ENCODE peak calls at places on chromosome 13, in ten cellular contexts. F is psoas muscle; T is fibroblast of the aortic adventitia; B is CD8-positive, alpha-beta T cell; M is retinal pigment epithelial cell; W is left lung; R is GM12865; A is transverse colon; K is BJ; Z is heart right ventricle. D is an unnamed sample.

GRCh38 chr13:38664920-38665319 is 22.0 kb upstream of the FREM2 start:
- DNase-seq in F (no peak), T (no peak), B (no peak), M (no peak), W (no peak), R (no peak), A (no peak), K (no peak), Z (no peak), D (no peak)

GRCh38 chr13:90824027-90824426 is 523.5 kb upstream of the MIR17HG start:
- DNase-seq in F (no peak), T (no peak), B (no peak), M (no peak), W (no peak), R (no peak), A (no peak), K (no peak), Z (no peak), D (no peak)

GRCh38 chr13:55307909-55308308 is 1832.8 kb upstream of the PRR20A start:
- DNase-seq in F (no peak), T (no peak), B (no peak), M (no peak), W (no peak), R (no peak), A (no peak), K (no peak), Z (no peak), D (no peak)

GRCh38 chr13:57527114-57527770 is 104.3 kb upstream of the PCDH17 start:
- DNase-seq in F (no peak), T (no peak), B (no peak), M (no peak), W (no peak), R (no peak), A (no peak), K (no peak), Z (no peak), D (no peak)

GRCh38 chr13:42047561-42048322 is 706 bp upstream of the DGKH start:
- DNase-seq in F (peak), T (peak), B (no peak), M (no peak), W (peak), R (peak), A (peak), K (no peak), Z (peak), D (no peak)

GRCh38 chr13:31038834-31039552 is 106.5 kb downstream of the TEX26 start:
- DNase-seq in F (no peak), T (no peak), B (no peak), M (no peak), W (no peak), R (peak), A (no peak), K (no peak), Z (no peak), D (no peak)

GRCh38 chr13:35995136-35995535 is 136.0 kb downstream of the DCLK1 start:
- DNase-seq in F (no peak), T (peak), B (no peak), M (no peak), W (no peak), R (no peak), A (no peak), K (no peak), Z (no peak), D (no peak)

GRCh38 chr13:41139296-41139966 is 6.8 kb upstream of the KBTBD6 start:
- DNase-seq in F (no peak), T (no peak), B (no peak), M (peak), W (no peak), R (no peak), A (no peak), K (peak), Z (no peak), D (no peak)

GRCh38 chr13:57629821-57630235 is 1.7 kb upstream of the PCDH17 start:
- DNase-seq in F (peak), T (peak), B (no peak), M (peak), W (peak), R (no peak), A (peak), K (no peak), Z (peak), D (no peak)

GRCh38 chr13:71869274-71869673 is 2.3 kb upstream of the DACH1 start:
- DNase-seq in F (no peak), T (no peak), B (no peak), M (no peak), W (no peak), R (no peak), A (no peak), K (no peak), Z (no peak), D (no peak)

GRCh38 chr13:111066544-111066943 is 48.6 kb upstream of the ARHGEF7 start:
- DNase-seq in F (no peak), T (no peak), B (no peak), M (no peak), W (peak), R (no peak), A (no peak), K (no peak), Z (no peak), D (no peak)

GRCh38 chr13:83881917-83882625 is at the start of gene SLITRK1:
- DNase-seq in F (no peak), T (peak), B (no peak), M (peak), W (peak), R (peak), A (no peak), K (peak), Z (peak), D (no peak)

GRCh38 chr13:97226788-97227627 is 4.9 kb downstream of the MBNL2 start:
- DNase-seq in F (no peak), T (no peak), B (peak), M (no peak), W (no peak), R (peak), A (peak), K (no peak), Z (no peak), D (no peak)

GRCh38 chr13:38970380-38971051 is 20.1 kb downstream of the STOML3 start:
- DNase-seq in F (no peak), T (no peak), B (no peak), M (no peak), W (no peak), R (no peak), A (no peak), K (no peak), Z (no peak), D (no peak)

GRCh38 chr13:32977321-32977720 is 38.9 kb upstream of the KL start:
- DNase-seq in F (no peak), T (no peak), B (no peak), M (no peak), W (no peak), R (no peak), A (no peak), K (no peak), Z (no peak), D (no peak)

GRCh38 chr13:101346942-101347728 is 69.2 kb downstream of the NALCN start:
- DNase-seq in F (no peak), T (peak), B (no peak), M (no peak), W (no peak), R (no peak), A (no peak), K (no peak), Z (no peak), D (peak)

GRCh38 chr13:100543872-100544602 is 44.6 kb downstream of the GGACT start:
- DNase-seq in F (no peak), T (no peak), B (no peak), M (no peak), W (no peak), R (no peak), A (no peak), K (no peak), Z (peak), D (no peak)

GRCh38 chr13:105327727-105328126 is 1207.7 kb downstream of the EFNB2 start:
- DNase-seq in F (no peak), T (no peak), B (no peak), M (no peak), W (no peak), R (no peak), A (no peak), K (no peak), Z (no peak), D (no peak)

GRCh38 chr13:42041017-42041683 is 7.3 kb upstream of the DGKH start:
- DNase-seq in F (peak), T (peak), B (no peak), M (no peak), W (peak), R (peak), A (peak), K (no peak), Z (peak), D (no peak)

GRCh38 chr13:65594255-65594654 is 1635.9 kb downstream of the PCDH9 start:
- DNase-seq in F (no peak), T (peak), B (no peak), M (no peak), W (no peak), R (no peak), A (no peak), K (no peak), Z (no peak), D (peak)

GRCh38 chr13:95553614-95554385 is 1.3 kb downstream of the CLDN10 start:
- DNase-seq in F (no peak), T (no peak), B (no peak), M (no peak), W (peak), R (no peak), A (no peak), K (no peak), Z (no peak), D (no peak)

GRCh38 chr13:97977982-97978381 is 24.5 kb downstream of the IPO5 start:
- DNase-seq in F (no peak), T (peak), B (no peak), M (no peak), W (no peak), R (no peak), A (no peak), K (no peak), Z (no peak), D (no peak)

GRCh38 chr13:42218576-42218975 is 53.4 kb upstream of the AKAP11 start:
- DNase-seq in F (no peak), T (peak), B (no peak), M (no peak), W (no peak), R (no peak), A (no peak), K (no peak), Z (no peak), D (no peak)

GRCh38 chr13:75468098-75468497 is 13.9 kb downstream of the TBC1D4 start:
- DNase-seq in F (no peak), T (peak), B (no peak), M (no peak), W (no peak), R (no peak), A (no peak), K (no peak), Z (no peak), D (no peak)

GRCh38 chr13:79485014-79485441 is 4.1 kb downstream of the NDFIP2 start:
- DNase-seq in F (no peak), T (peak), B (no peak), M (peak), W (no peak), R (no peak), A (peak), K (peak), Z (no peak), D (peak)

GRCh38 chr13:112996671-112997091 is 27.7 kb downstream of the MCF2L start:
- DNase-seq in F (no peak), T (no peak), B (no peak), M (no peak), W (peak), R (no peak), A (peak), K (no peak), Z (no peak), D (no peak)

GRCh38 chr13:77143325-77143907 is 116.5 kb upstream of the FBXL3 start:
- DNase-seq in F (no peak), T (peak), B (no peak), M (no peak), W (no peak), R (no peak), A (no peak), K (no peak), Z (no peak), D (peak)

GRCh38 chr13:33375421-33375820 is 89.9 kb upstream of the STARD13 start:
- DNase-seq in F (no peak), T (no peak), B (no peak), M (no peak), W (no peak), R (no peak), A (no peak), K (no peak), Z (no peak), D (no peak)

GRCh38 chr13:92804346-92804745 is 422.3 kb upstream of the GPC6 start:
- DNase-seq in F (no peak), T (peak), B (no peak), M (no peak), W (no peak), R (no peak), A (no peak), K (peak), Z (no peak), D (no peak)

GRCh38 chr13:35768126-35768525 is 291.6 kb upstream of the MAB21L1 start:
- DNase-seq in F (no peak), T (no peak), B (no peak), M (no peak), W (no peak), R (no peak), A (no peak), K (no peak), Z (no peak), D (no peak)

GRCh38 chr13:74889321-74889720 is 592.6 kb downstream of the TBC1D4 start:
- DNase-seq in F (no peak), T (peak), B (no peak), M (no peak), W (no peak), R (no peak), A (no peak), K (no peak), Z (no peak), D (no peak)

GRCh38 chr13:32726374-32727037 is 140.3 kb downstream of the PDS5B start:
- DNase-seq in F (no peak), T (no peak), B (no peak), M (no peak), W (no peak), R (no peak), A (no peak), K (no peak), Z (no peak), D (no peak)

GRCh38 chr13:76948139-76948538 is at the start of gene ACOD1:
- DNase-seq in F (no peak), T (no peak), B (no peak), M (no peak), W (no peak), R (no peak), A (no peak), K (no peak), Z (no peak), D (no peak)

GRCh38 chr13:30319130-30319529 is 11.8 kb upstream of the KATNAL1 start:
- DNase-seq in F (no peak), T (no peak), B (no peak), M (no peak), W (no peak), R (no peak), A (no peak), K (no peak), Z (no peak), D (no peak)

GRCh38 chr13:61094865-61095264 is 320.8 kb downstream of the PCDH20 start:
- DNase-seq in F (no peak), T (no peak), B (no peak), M (no peak), W (no peak), R (no peak), A (no peak), K (no peak), Z (no peak), D (no peak)
- H3K4me3 ChIP-seq in F (no peak), T (no peak), B (no peak), M (no peak), W (no peak), R (no peak), A (no peak), K (no peak), Z (no peak), D (no peak)

GRCh38 chr13:114146629-114147028 is 14.2 kb upstream of the RASA3 start:
- DNase-seq in F (peak), T (no peak), B (no peak), M (no peak), W (peak), R (peak), A (no peak), K (no peak), Z (no peak), D (no peak)
- TF ChIP-seq CTCF in F (no peak), T (peak), B (no peak), M (peak), W (no peak), R (peak), A (no peak), K (peak), Z (no peak), D (peak)

DNA sequence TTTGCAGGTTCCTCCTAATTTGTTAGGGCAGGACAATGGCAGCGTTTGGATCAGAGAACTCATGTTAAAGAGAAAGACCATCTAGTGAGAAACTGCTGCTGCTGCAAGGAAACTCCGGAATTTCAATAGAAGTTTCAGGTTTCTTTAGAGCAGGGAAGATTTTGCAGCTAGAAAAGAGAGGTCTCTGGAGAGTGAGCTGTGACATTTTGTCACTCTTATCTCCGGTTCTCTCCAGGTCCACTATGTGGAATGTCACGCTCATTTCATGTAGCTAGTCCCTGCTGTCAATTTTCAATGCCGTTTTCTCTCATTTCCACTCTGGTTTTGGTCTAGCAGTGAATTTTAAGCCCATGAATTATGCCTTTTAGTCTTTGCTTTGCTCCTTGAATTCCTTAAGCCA is 46.6 kb upstream of the POSTN start:
- DNase-seq in F (no peak), T (no peak), B (no peak), M (no peak), W (no peak), R (no peak), A (no peak), K (no peak), Z (no peak), D (no peak)
- H3K4me3 ChIP-seq in F (no peak), T (no peak), B (no peak), M (no peak), W (no peak), R (no peak), A (no peak), K (no peak), Z (no peak), D (no peak)

DNA sequence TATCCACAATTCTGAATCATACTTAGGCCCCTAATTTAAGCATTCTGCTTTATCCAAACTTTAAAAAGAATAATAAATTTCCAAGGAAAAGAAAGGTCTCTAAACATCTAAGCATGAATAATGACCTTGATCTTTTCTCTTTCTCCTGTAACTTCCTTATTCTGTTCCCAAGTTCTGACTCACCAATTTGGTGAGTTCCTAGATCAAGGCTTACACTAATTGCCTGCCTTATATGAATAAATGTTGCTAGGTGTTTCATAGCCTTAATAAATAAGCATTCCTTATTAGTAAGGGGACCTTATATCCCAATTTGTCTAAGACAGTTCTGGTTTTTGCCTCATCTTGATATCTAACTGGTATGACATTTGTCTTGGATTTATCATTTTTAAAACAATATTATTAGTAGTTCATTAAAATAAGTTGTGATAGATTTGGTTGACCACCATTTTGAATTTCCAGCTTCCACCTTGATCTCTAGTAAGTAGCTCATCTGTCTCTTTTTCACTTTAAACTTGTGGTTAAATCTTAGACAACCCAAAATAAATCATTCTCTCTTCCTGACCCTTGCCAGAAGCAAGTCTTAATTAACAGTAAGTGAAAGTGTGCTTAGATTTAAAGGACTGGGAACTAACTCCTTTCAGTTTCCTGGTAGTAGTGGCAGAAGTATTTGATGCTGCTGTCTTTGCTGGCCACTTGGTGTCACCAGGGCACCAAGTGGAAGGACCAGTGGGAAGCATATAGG is 121.2 kb upstream of the MLNR start:
- DNase-seq in F (no peak), T (peak), B (no peak), M (peak), W (no peak), R (peak), A (no peak), K (no peak), Z (no peak), D (no peak)
- TF ChIP-seq CTCF in F (peak), T (peak), B (no peak), M (peak), W (peak), R (peak), A (peak), K (peak), Z (peak), D (no peak)

DNA sequence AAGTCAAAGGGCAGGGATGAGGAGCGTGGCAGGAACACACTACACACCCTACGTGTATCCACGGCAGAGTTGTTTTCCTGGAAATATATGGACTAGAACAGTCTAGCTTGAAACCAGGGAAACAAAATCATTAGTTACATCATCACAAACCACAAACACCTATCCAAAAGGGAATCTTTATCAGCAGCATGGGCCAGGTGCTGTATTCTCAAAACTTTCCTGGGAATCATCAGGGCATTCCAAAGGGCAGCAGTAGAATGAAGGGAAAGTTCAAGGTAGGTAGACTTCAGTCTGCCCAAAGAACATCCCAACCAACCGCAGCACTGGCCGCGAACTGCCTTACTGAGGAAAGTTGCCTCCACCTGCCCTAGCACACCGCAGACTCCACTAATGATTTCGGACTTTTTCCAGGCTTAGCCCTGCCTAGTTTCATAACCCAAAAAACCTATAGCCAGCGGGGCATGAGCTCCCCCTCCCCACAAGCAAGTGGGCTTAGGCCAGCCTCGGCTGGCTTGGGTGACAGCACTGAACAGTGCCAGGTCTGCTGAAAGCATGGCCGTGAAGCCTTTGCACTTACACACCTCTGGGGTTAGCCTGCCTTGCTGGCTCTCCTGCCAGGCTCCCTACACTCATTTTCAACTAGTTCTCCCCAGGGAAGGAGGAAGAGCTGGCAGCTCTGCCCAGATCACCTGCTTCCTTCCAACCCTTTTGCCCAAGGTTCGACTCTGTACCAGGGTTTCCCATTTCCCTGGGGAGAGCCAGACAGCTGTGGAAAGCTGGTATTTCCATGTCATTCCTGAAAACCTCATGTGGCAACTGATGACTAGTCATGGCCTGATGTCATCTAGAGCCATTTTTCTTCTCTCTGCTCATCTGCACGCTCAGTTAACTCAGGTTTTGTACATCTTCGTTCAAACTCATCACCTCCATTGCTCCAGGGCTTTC is 77.3 kb upstream of the UBAC2 start:
- DNase-seq in F (no peak), T (no peak), B (no peak), M (no peak), W (no peak), R (no peak), A (no peak), K (no peak), Z (no peak), D (no peak)
- H3K4me3 ChIP-seq in F (no peak), T (no peak), B (no peak), M (no peak), W (no peak), R (no peak), A (no peak), K (no peak), Z (no peak), D (no peak)

DNA sequence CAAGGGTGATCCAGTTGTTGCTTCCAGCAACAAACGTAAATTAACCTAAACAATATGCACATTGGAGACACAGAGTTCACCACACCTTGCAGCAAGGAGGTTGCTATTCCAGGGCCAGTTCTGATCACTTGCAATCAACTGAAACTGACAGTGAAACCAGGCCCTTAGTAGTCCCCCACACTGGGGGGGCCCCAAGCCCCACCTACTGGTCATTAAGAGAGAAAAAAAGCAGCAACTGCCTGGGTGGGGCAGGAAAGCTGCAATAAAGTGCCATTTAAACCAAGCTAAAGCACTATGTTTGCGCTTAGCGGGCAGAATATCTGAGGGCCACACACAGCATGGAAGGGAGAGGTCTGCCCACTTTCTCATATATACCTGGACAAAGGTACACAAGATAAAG is 51.5 kb downstream of the ATP7B start:
- DNase-seq in F (no peak), T (no peak), B (no peak), M (no peak), W (no peak), R (peak), A (peak), K (no peak), Z (no peak), D (no peak)
- TF ChIP-seq CTCF in F (no peak), T (no peak), B (no peak), M (no peak), W (no peak), R (no peak), A (no peak), K (no peak), Z (no peak), D (no peak)